ENCODE peak calls at places on chromosomes 5 and 9, in nine cellular contexts. One of them, this sample, is unnamed.

GRCh38 chr5:169354921-169355320 is 54.0 kb upstream of the SLIT3 start:
- DNase-seq in left lung: no peak
- DNase-seq in activated T-cell treated with anti-CD3 and anti-CD28 coated beads, Interleukin-2, amount 50 U/mL, for 1 hour: no peak
- DNase-seq in HTR-8/SVneo: no peak
- DNase-seq in AG09319: no peak
- DNase-seq in fibroblast of the aortic adventitia: no peak
- DNase-seq in stimulated activated CD8-positive, alpha-beta memory T cell treated with anti-CD3 and anti-CD28 coated beads, Interleukin-15, amount 100 ng/mL, for 24 hours: no peak
- DNase-seq in GM12864: no peak
- DNase-seq in transverse colon: no peak
- DNase-seq in this sample: no peak

GRCh38 chr9:3479516-3480352 is 46.1 kb downstream of the RFX3 start:
- DNase-seq in left lung: no peak
- DNase-seq in activated T-cell treated with anti-CD3 and anti-CD28 coated beads, Interleukin-2, amount 50 U/mL, for 1 hour: no peak
- DNase-seq in HTR-8/SVneo: no peak
- DNase-seq in AG09319: no peak
- DNase-seq in fibroblast of the aortic adventitia: no peak
- DNase-seq in stimulated activated CD8-positive, alpha-beta memory T cell treated with anti-CD3 and anti-CD28 coated beads, Interleukin-15, amount 100 ng/mL, for 24 hours: no peak
- DNase-seq in GM12864: peak; percentile 72
- DNase-seq in transverse colon: no peak
- DNase-seq in this sample: no peak

GRCh38 chr5:7828269-7828668 is 22.7 kb downstream of the CFAP90 start:
- DNase-seq in left lung: no peak
- DNase-seq in activated T-cell treated with anti-CD3 and anti-CD28 coated beads, Interleukin-2, amount 50 U/mL, for 1 hour: no peak
- DNase-seq in HTR-8/SVneo: no peak
- DNase-seq in AG09319: no peak
- DNase-seq in fibroblast of the aortic adventitia: no peak
- DNase-seq in stimulated activated CD8-positive, alpha-beta memory T cell treated with anti-CD3 and anti-CD28 coated beads, Interleukin-15, amount 100 ng/mL, for 24 hours: no peak
- DNase-seq in GM12864: no peak
- DNase-seq in transverse colon: peak; percentile 11
- DNase-seq in this sample: no peak

GRCh38 chr5:135308245-135308644 is 90.8 kb downstream of the MACROH2A1 start:
- DNase-seq in left lung: no peak
- DNase-seq in activated T-cell treated with anti-CD3 and anti-CD28 coated beads, Interleukin-2, amount 50 U/mL, for 1 hour: no peak
- DNase-seq in HTR-8/SVneo: no peak
- DNase-seq in AG09319: no peak
- DNase-seq in fibroblast of the aortic adventitia: peak; percentile 9
- DNase-seq in stimulated activated CD8-positive, alpha-beta memory T cell treated with anti-CD3 and anti-CD28 coated beads, Interleukin-15, amount 100 ng/mL, for 24 hours: no peak
- DNase-seq in GM12864: no peak
- DNase-seq in transverse colon: no peak
- DNase-seq in this sample: no peak

GRCh38 chr9:134735441-134736175 is 94.0 kb downstream of the COL5A1 start:
- DNase-seq in left lung: no peak
- DNase-seq in activated T-cell treated with anti-CD3 and anti-CD28 coated beads, Interleukin-2, amount 50 U/mL, for 1 hour: no peak
- DNase-seq in HTR-8/SVneo: no peak
- DNase-seq in AG09319: no peak
- DNase-seq in fibroblast of the aortic adventitia: peak; percentile 43
- DNase-seq in stimulated activated CD8-positive, alpha-beta memory T cell treated with anti-CD3 and anti-CD28 coated beads, Interleukin-15, amount 100 ng/mL, for 24 hours: no peak
- DNase-seq in GM12864: no peak
- DNase-seq in transverse colon: peak; percentile 59
- DNase-seq in this sample: no peak

GRCh38 chr5:111676496-111676895 is 80.5 kb downstream of the NREP start:
- DNase-seq in left lung: no peak
- DNase-seq in activated T-cell treated with anti-CD3 and anti-CD28 coated beads, Interleukin-2, amount 50 U/mL, for 1 hour: no peak
- DNase-seq in HTR-8/SVneo: no peak
- DNase-seq in AG09319: no peak
- DNase-seq in fibroblast of the aortic adventitia: peak; percentile 88
- DNase-seq in stimulated activated CD8-positive, alpha-beta memory T cell treated with anti-CD3 and anti-CD28 coated beads, Interleukin-15, amount 100 ng/mL, for 24 hours: no peak
- DNase-seq in GM12864: no peak
- DNase-seq in transverse colon: no peak
- DNase-seq in this sample: no peak

GRCh38 chr5:160353379-160353778 is 17.0 kb downstream of the C1QTNF2 start:
- DNase-seq in left lung: no peak
- DNase-seq in activated T-cell treated with anti-CD3 and anti-CD28 coated beads, Interleukin-2, amount 50 U/mL, for 1 hour: no peak
- DNase-seq in HTR-8/SVneo: no peak
- DNase-seq in AG09319: no peak
- DNase-seq in fibroblast of the aortic adventitia: peak; percentile 59
- DNase-seq in stimulated activated CD8-positive, alpha-beta memory T cell treated with anti-CD3 and anti-CD28 coated beads, Interleukin-15, amount 100 ng/mL, for 24 hours: no peak
- DNase-seq in GM12864: no peak
- DNase-seq in transverse colon: no peak
- DNase-seq in this sample: no peak

GRCh38 chr9:20558609-20559016 is 63.7 kb downstream of the MLLT3 start:
- DNase-seq in left lung: no peak
- DNase-seq in activated T-cell treated with anti-CD3 and anti-CD28 coated beads, Interleukin-2, amount 50 U/mL, for 1 hour: no peak
- DNase-seq in HTR-8/SVneo: no peak
- DNase-seq in AG09319: peak; percentile 65
- DNase-seq in fibroblast of the aortic adventitia: peak; percentile 84
- DNase-seq in stimulated activated CD8-positive, alpha-beta memory T cell treated with anti-CD3 and anti-CD28 coated beads, Interleukin-15, amount 100 ng/mL, for 24 hours: no peak
- DNase-seq in GM12864: no peak
- DNase-seq in transverse colon: no peak
- DNase-seq in this sample: no peak

GRCh38 chr5:143198332-143198731 is 205.2 kb downstream of the NR3C1 start:
- DNase-seq in left lung: no peak
- DNase-seq in activated T-cell treated with anti-CD3 and anti-CD28 coated beads, Interleukin-2, amount 50 U/mL, for 1 hour: no peak
- DNase-seq in HTR-8/SVneo: no peak
- DNase-seq in AG09319: no peak
- DNase-seq in fibroblast of the aortic adventitia: no peak
- DNase-seq in stimulated activated CD8-positive, alpha-beta memory T cell treated with anti-CD3 and anti-CD28 coated beads, Interleukin-15, amount 100 ng/mL, for 24 hours: no peak
- DNase-seq in GM12864: no peak
- DNase-seq in transverse colon: no peak
- DNase-seq in this sample: no peak

GRCh38 chr9:21591221-21592062 is 109.3 kb upstream of the IFNE start:
- DNase-seq in left lung: peak; percentile 51
- DNase-seq in activated T-cell treated with anti-CD3 and anti-CD28 coated beads, Interleukin-2, amount 50 U/mL, for 1 hour: peak; percentile 19
- DNase-seq in HTR-8/SVneo: peak; percentile 55
- DNase-seq in AG09319: peak; percentile 90
- DNase-seq in fibroblast of the aortic adventitia: peak; percentile 99
- DNase-seq in stimulated activated CD8-positive, alpha-beta memory T cell treated with anti-CD3 and anti-CD28 coated beads, Interleukin-15, amount 100 ng/mL, for 24 hours: no peak
- DNase-seq in GM12864: no peak
- DNase-seq in transverse colon: peak; percentile 15
- DNase-seq in this sample: no peak

GRCh38 chr5:75734913-75735789 is 17.9 kb upstream of the POC5 start:
- DNase-seq in left lung: no peak
- DNase-seq in activated T-cell treated with anti-CD3 and anti-CD28 coated beads, Interleukin-2, amount 50 U/mL, for 1 hour: peak; percentile 22
- DNase-seq in HTR-8/SVneo: peak; percentile 11
- DNase-seq in AG09319: no peak
- DNase-seq in fibroblast of the aortic adventitia: peak; percentile 14
- DNase-seq in stimulated activated CD8-positive, alpha-beta memory T cell treated with anti-CD3 and anti-CD28 coated beads, Interleukin-15, amount 100 ng/mL, for 24 hours: no peak
- DNase-seq in GM12864: peak; percentile 15
- DNase-seq in transverse colon: peak; percentile 44
- DNase-seq in this sample: peak; percentile 13

GRCh38 chr5:112848116-112848811 is 12.8 kb upstream of the SRP19 start:
- DNase-seq in left lung: no peak
- DNase-seq in activated T-cell treated with anti-CD3 and anti-CD28 coated beads, Interleukin-2, amount 50 U/mL, for 1 hour: no peak
- DNase-seq in HTR-8/SVneo: peak; percentile 46
- DNase-seq in AG09319: peak; percentile 36
- DNase-seq in fibroblast of the aortic adventitia: peak; percentile 79
- DNase-seq in stimulated activated CD8-positive, alpha-beta memory T cell treated with anti-CD3 and anti-CD28 coated beads, Interleukin-15, amount 100 ng/mL, for 24 hours: no peak
- DNase-seq in GM12864: peak; percentile 65
- DNase-seq in transverse colon: no peak
- DNase-seq in this sample: peak; percentile 49

GRCh38 chr5:133205649-133206048 is 153.8 kb downstream of the HSPA4 start:
- DNase-seq in left lung: no peak
- DNase-seq in activated T-cell treated with anti-CD3 and anti-CD28 coated beads, Interleukin-2, amount 50 U/mL, for 1 hour: no peak
- DNase-seq in HTR-8/SVneo: no peak
- DNase-seq in AG09319: no peak
- DNase-seq in fibroblast of the aortic adventitia: no peak
- DNase-seq in stimulated activated CD8-positive, alpha-beta memory T cell treated with anti-CD3 and anti-CD28 coated beads, Interleukin-15, amount 100 ng/mL, for 24 hours: no peak
- DNase-seq in GM12864: no peak
- DNase-seq in transverse colon: no peak
- DNase-seq in this sample: no peak

GRCh38 chr5:96924016-96924443 is 11.8 kb upstream of the LNPEP start:
- DNase-seq in left lung: no peak
- DNase-seq in activated T-cell treated with anti-CD3 and anti-CD28 coated beads, Interleukin-2, amount 50 U/mL, for 1 hour: peak; percentile 39
- DNase-seq in HTR-8/SVneo: no peak
- DNase-seq in AG09319: no peak
- DNase-seq in fibroblast of the aortic adventitia: no peak
- DNase-seq in stimulated activated CD8-positive, alpha-beta memory T cell treated with anti-CD3 and anti-CD28 coated beads, Interleukin-15, amount 100 ng/mL, for 24 hours: no peak
- DNase-seq in GM12864: no peak
- DNase-seq in transverse colon: no peak
- DNase-seq in this sample: peak; percentile 37

GRCh38 chr9:119044801-119045200 is 324.4 kb downstream of the BRINP1 start:
- DNase-seq in left lung: no peak
- DNase-seq in activated T-cell treated with anti-CD3 and anti-CD28 coated beads, Interleukin-2, amount 50 U/mL, for 1 hour: no peak
- DNase-seq in HTR-8/SVneo: no peak
- DNase-seq in AG09319: no peak
- DNase-seq in fibroblast of the aortic adventitia: no peak
- DNase-seq in stimulated activated CD8-positive, alpha-beta memory T cell treated with anti-CD3 and anti-CD28 coated beads, Interleukin-15, amount 100 ng/mL, for 24 hours: no peak
- DNase-seq in GM12864: no peak
- DNase-seq in transverse colon: no peak
- DNase-seq in this sample: no peak

GRCh38 chr9:89359018-89359417 is 40.7 kb downstream of the SECISBP2 start:
- DNase-seq in left lung: no peak
- DNase-seq in activated T-cell treated with anti-CD3 and anti-CD28 coated beads, Interleukin-2, amount 50 U/mL, for 1 hour: no peak
- DNase-seq in HTR-8/SVneo: no peak
- DNase-seq in AG09319: no peak
- DNase-seq in fibroblast of the aortic adventitia: no peak
- DNase-seq in stimulated activated CD8-positive, alpha-beta memory T cell treated with anti-CD3 and anti-CD28 coated beads, Interleukin-15, amount 100 ng/mL, for 24 hours: no peak
- DNase-seq in GM12864: no peak
- DNase-seq in transverse colon: no peak
- DNase-seq in this sample: peak; percentile 58

GRCh38 chr9:108851138-108851537 is 4.6 kb downstream of the ACTL7B start:
- DNase-seq in left lung: no peak
- DNase-seq in activated T-cell treated with anti-CD3 and anti-CD28 coated beads, Interleukin-2, amount 50 U/mL, for 1 hour: no peak
- DNase-seq in HTR-8/SVneo: no peak
- DNase-seq in AG09319: no peak
- DNase-seq in fibroblast of the aortic adventitia: no peak
- DNase-seq in stimulated activated CD8-positive, alpha-beta memory T cell treated with anti-CD3 and anti-CD28 coated beads, Interleukin-15, amount 100 ng/mL, for 24 hours: no peak
- DNase-seq in GM12864: no peak
- DNase-seq in transverse colon: no peak
- DNase-seq in this sample: no peak

GRCh38 chr9:135310134-135310533 is 169.4 kb upstream of the PPP1R26 start:
- DNase-seq in left lung: no peak
- DNase-seq in activated T-cell treated with anti-CD3 and anti-CD28 coated beads, Interleukin-2, amount 50 U/mL, for 1 hour: no peak
- DNase-seq in HTR-8/SVneo: no peak
- DNase-seq in AG09319: no peak
- DNase-seq in fibroblast of the aortic adventitia: no peak
- DNase-seq in stimulated activated CD8-positive, alpha-beta memory T cell treated with anti-CD3 and anti-CD28 coated beads, Interleukin-15, amount 100 ng/mL, for 24 hours: no peak
- DNase-seq in GM12864: no peak
- DNase-seq in transverse colon: no peak
- DNase-seq in this sample: no peak

GRCh38 chr5:150258126-150258525 is 31.4 kb downstream of the CAMK2A start:
- DNase-seq in left lung: no peak
- DNase-seq in activated T-cell treated with anti-CD3 and anti-CD28 coated beads, Interleukin-2, amount 50 U/mL, for 1 hour: no peak
- DNase-seq in HTR-8/SVneo: no peak
- DNase-seq in AG09319: no peak
- DNase-seq in fibroblast of the aortic adventitia: no peak
- DNase-seq in stimulated activated CD8-positive, alpha-beta memory T cell treated with anti-CD3 and anti-CD28 coated beads, Interleukin-15, amount 100 ng/mL, for 24 hours: no peak
- DNase-seq in GM12864: no peak
- DNase-seq in transverse colon: no peak
- DNase-seq in this sample: no peak

GRCh38 chr9:85940275-85940831 is 593 bp upstream of the NAA35 start:
- DNase-seq in left lung: no peak
- DNase-seq in activated T-cell treated with anti-CD3 and anti-CD28 coated beads, Interleukin-2, amount 50 U/mL, for 1 hour: no peak
- DNase-seq in HTR-8/SVneo: no peak
- DNase-seq in AG09319: no peak
- DNase-seq in fibroblast of the aortic adventitia: no peak
- DNase-seq in stimulated activated CD8-positive, alpha-beta memory T cell treated with anti-CD3 and anti-CD28 coated beads, Interleukin-15, amount 100 ng/mL, for 24 hours: no peak
- DNase-seq in GM12864: no peak
- DNase-seq in transverse colon: no peak
- DNase-seq in this sample: no peak

GRCh38 chr9:137621131-137621757 is 2.4 kb downstream of the EHMT1 start:
- DNase-seq in left lung: no peak
- DNase-seq in activated T-cell treated with anti-CD3 and anti-CD28 coated beads, Interleukin-2, amount 50 U/mL, for 1 hour: no peak
- DNase-seq in HTR-8/SVneo: no peak
- DNase-seq in AG09319: no peak
- DNase-seq in fibroblast of the aortic adventitia: no peak
- DNase-seq in stimulated activated CD8-positive, alpha-beta memory T cell treated with anti-CD3 and anti-CD28 coated beads, Interleukin-15, amount 100 ng/mL, for 24 hours: no peak
- DNase-seq in GM12864: no peak
- DNase-seq in transverse colon: no peak
- DNase-seq in this sample: no peak

GRCh38 chr5:150066901-150067396 is 19.4 kb downstream of the CSF1R start:
- DNase-seq in left lung: peak; percentile 28
- DNase-seq in activated T-cell treated with anti-CD3 and anti-CD28 coated beads, Interleukin-2, amount 50 U/mL, for 1 hour: no peak
- DNase-seq in HTR-8/SVneo: no peak
- DNase-seq in AG09319: peak; percentile 4
- DNase-seq in fibroblast of the aortic adventitia: peak; percentile 52
- DNase-seq in stimulated activated CD8-positive, alpha-beta memory T cell treated with anti-CD3 and anti-CD28 coated beads, Interleukin-15, amount 100 ng/mL, for 24 hours: no peak
- DNase-seq in GM12864: no peak
- DNase-seq in transverse colon: no peak
- DNase-seq in this sample: no peak

GRCh38 chr9:135647897-135648296 is 8.6 kb upstream of the GLT6D1 start:
- DNase-seq in left lung: no peak
- DNase-seq in activated T-cell treated with anti-CD3 and anti-CD28 coated beads, Interleukin-2, amount 50 U/mL, for 1 hour: no peak
- DNase-seq in HTR-8/SVneo: no peak
- DNase-seq in AG09319: no peak
- DNase-seq in fibroblast of the aortic adventitia: no peak
- DNase-seq in stimulated activated CD8-positive, alpha-beta memory T cell treated with anti-CD3 and anti-CD28 coated beads, Interleukin-15, amount 100 ng/mL, for 24 hours: no peak
- DNase-seq in GM12864: no peak
- DNase-seq in transverse colon: no peak
- DNase-seq in this sample: no peak

This sample was measured in COR-L47.